ENCODE peak calls at places on chromosomes 11 and 22, in nine cellular contexts. D, O, X, A, Y, M, K, N and V are unnamed samples. For H3K4me1, the result is how much of the 10 kb centered on the place peaks cover.

GRCh38 chr11:123707606-123708205 is 33.8 kb downstream of the ZNF202 start:
- DNase-seq in D (peak), O (peak), X (no peak), A (peak), Y (peak), M (peak), K (no peak), N (peak), V (peak)

GRCh38 chr11:19162946-19163345 is 38.8 kb downstream of the CSRP3 start:
- DNase-seq in D (no peak), O (no peak), X (no peak), A (no peak), Y (no peak), M (no peak), K (no peak), N (no peak), V (no peak)

GRCh38 chr11:64743591-64744543 is at the start of gene RASGRP2:
- DNase-seq in D (peak), O (peak), X (peak), A (peak), Y (peak), M (peak), K (peak), N (no peak), V (peak)

GRCh38 chr11:96211433-96211832 is 131.6 kb downstream of the MAML2 start:
- DNase-seq in D (no peak), O (no peak), X (no peak), A (no peak), Y (no peak), M (no peak), K (no peak), N (no peak), V (no peak)

GRCh38 chr22:50267591-50268390 is 2.4 kb downstream of the MAPK11 start:
- DNase-seq in D (peak), O (peak), X (no peak), A (peak), Y (peak), M (peak), K (peak), N (no peak), V (peak)

GRCh38 chr11:33703234-33703633 is 2.6 kb upstream of the C11orf91 start:
- DNase-seq in D (peak), O (no peak), X (no peak), A (no peak), Y (no peak), M (peak), K (no peak), N (no peak), V (no peak)

GRCh38 chr22:32649515-32650200 is 151.8 kb upstream of the TIMP3 start:
- DNase-seq in D (no peak), O (no peak), X (no peak), A (no peak), Y (no peak), M (peak), K (no peak), N (no peak), V (peak)

GRCh38 chr11:121157756-121158155 is 56.7 kb downstream of the TECTA start:
- DNase-seq in D (no peak), O (no peak), X (no peak), A (no peak), Y (no peak), M (no peak), K (no peak), N (no peak), V (no peak)

GRCh38 chr11:111911563-111912401 is at the start of gene CRYAB:
- DNase-seq in D (peak), O (peak), X (no peak), A (peak), Y (peak), M (peak), K (peak), N (no peak), V (peak)

GRCh38 chr11:11973361-11973800 is 35.0 kb downstream of the DKK3 start:
- DNase-seq in D (no peak), O (peak), X (no peak), A (peak), Y (peak), M (no peak), K (no peak), N (no peak), V (peak)

GRCh38 chr11:19349340-19350025 is 108.7 kb upstream of the E2F8 start:
- DNase-seq in D (no peak), O (no peak), X (no peak), A (no peak), Y (no peak), M (no peak), K (no peak), N (no peak), V (no peak)

GRCh38 chr11:80146231-80146630 is 705.4 kb upstream of the TENM4 start:
- DNase-seq in D (no peak), O (no peak), X (no peak), A (no peak), Y (no peak), M (no peak), K (no peak), N (no peak), V (no peak)

GRCh38 chr11:131616456-131616855 is 246.0 kb downstream of the NTM start:
- DNase-seq in D (no peak), O (no peak), X (no peak), A (no peak), Y (no peak), M (no peak), K (no peak), N (no peak), V (no peak)

DNA sequence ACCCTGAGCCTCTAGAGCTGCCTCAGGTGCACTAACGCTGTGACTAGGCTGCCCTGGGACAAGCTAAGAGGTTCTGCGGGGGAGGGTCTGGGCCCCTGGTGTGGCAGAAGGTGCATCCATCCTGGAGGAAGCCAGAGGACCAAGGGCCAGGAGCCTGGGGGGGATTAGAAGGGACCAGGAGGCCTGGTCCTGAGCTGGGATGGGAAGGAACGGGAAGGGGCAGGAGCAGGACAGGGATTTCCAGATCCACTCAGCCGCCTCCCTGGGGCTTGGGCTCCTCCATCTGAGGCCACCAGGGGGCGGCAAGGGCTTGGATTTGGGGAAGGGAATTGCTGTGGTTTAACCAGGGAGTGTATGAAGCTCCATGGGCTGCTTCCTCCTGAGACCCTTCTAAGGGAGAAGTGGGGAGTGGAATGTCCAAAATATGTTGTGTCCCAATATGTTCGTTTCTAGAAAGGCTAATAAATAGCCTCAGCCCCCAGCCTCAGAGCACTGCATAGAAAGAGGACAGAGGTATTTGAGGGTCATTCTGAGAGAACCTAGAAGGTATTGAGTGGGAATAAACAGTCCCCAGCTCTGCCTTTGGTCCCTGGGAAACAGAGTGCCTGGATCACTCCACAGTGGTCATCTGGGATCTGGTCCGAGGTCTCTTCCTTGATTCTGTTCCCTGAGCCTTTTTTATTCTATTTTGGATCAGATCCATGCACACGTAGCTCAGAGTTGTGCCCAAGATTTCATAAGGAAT is 17.4 kb upstream of the PRAME start:
- DNase-seq in D (peak), O (peak), X (no peak), A (no peak), Y (peak), M (peak), K (no peak), N (peak), V (peak)
- TF ChIP-seq CTCF in D (peak), O (peak), X (peak), A (peak), Y (peak), M (peak), K (peak), N (peak), V (peak)

GRCh38 chr11:62554377-62554776 is 7.8 kb upstream of the AHNAK start:
- DNase-seq in D (peak), O (no peak), X (no peak), A (no peak), Y (no peak), M (no peak), K (no peak), N (no peak), V (no peak)

GRCh38 chr11:62556872-62557631 is 10.4 kb upstream of the AHNAK start:
- DNase-seq in D (no peak), O (no peak), X (no peak), A (no peak), Y (no peak), M (no peak), K (peak), N (no peak), V (peak)

GRCh38 chr11:62558669-62559068 is 12.1 kb upstream of the AHNAK start:
- DNase-seq in D (no peak), O (no peak), X (peak), A (no peak), Y (no peak), M (no peak), K (peak), N (no peak), V (no peak)

GRCh38 chr11:62555464-62556092 is 9.0 kb upstream of the AHNAK start:
- DNase-seq in D (no peak), O (no peak), X (no peak), A (no peak), Y (no peak), M (peak), K (no peak), N (no peak), V (peak)

GRCh38 chr11:62556102-62556871 is 9.7 kb upstream of the AHNAK start:
- DNase-seq in D (peak), O (peak), X (peak), A (peak), Y (peak), M (peak), K (peak), N (peak), V (peak)
- H3K4me3 ChIP-seq in D (peak), O (peak), X (no peak), A (peak), Y (no peak), M (no peak), K (no peak), N (peak), V (no peak)

DNA sequence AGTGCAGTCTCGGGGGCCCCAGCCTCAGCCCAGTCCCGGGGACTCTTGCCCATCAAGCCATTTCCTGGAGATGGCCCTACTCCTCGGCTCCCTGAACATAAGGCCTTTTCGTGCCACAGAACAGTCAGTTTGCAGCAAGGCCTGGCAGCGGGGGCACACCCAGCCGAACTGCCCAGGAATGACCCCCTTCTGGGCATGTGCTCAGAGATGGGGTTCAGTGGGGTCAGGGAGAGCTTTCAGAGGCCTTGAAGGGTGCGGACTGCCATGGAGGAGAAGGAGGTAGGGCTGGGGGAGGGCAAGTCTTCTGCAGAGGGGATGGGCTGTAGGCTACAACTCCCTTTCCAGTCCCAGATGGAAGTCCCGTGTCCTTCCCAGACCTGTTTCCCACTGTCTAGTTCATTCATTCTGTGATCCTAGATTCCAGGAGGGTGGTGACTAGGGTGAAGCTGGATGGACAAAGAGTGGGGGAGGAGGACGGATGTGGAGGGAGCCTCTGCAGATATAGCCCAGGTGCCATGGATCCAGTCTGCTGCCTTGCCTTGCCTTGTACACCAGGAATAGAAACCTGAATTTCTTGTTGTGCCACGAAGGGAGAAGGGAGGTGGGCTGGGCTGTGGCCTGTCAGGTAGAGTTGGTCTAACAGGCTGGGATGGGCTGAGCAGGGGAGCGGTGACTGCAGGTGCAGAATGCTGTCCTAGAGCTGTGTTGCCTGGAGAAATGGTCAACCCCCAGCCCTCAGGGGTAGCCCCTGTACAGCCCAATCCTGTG is 14.2 kb upstream of the OMP start:
- DNase-seq in D (peak), O (peak), X (peak), A (no peak), Y (no peak), M (peak), K (peak), N (no peak), V (peak)
- H3K4me1 ChIP-seq in D (under half), O (under half), X (under half), A (under half), Y (under half), M (under half), K (half or more), N (under half), V (under half)

DNA sequence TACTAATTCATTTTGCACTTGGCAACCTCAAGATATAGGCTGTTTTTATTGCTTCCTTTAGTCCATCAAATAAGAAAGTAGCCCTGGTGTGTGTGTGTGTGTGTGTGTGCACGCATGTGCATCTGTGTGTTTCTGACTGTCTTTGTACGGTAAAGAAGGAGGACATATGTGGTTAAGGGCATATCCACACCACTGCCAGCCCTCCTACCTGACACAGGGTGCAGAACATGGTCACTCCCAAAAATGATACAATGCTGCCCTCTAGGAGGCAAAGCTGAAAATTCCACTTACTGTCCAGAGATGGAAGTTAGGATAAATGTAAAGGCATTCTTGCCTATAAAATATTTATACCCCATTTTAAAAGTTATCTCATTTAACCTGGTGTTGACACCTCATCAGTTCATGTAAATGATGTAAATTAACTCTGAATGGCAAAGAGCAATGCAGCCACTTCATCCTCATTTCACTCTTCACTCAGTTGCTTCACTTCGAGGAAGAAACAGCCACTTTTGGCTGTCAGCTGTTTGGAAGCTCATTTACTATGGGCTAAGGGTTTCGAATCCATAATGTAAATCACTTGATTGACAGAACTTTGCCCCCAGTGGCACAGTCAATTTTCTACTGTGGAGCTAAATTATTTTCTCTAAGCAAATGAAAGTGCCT is 83.1 kb upstream of the MTNR1B start:
- DNase-seq in D (peak), O (no peak), X (no peak), A (peak), Y (peak), M (peak), K (no peak), N (peak), V (peak)
- TF ChIP-seq CTCF in D (peak), O (peak), X (peak), A (peak), Y (peak), M (peak), K (peak), N (peak), V (peak)

GRCh38 chr11:61486779-61487178 is 21.8 kb upstream of the LRRC10B start:
- DNase-seq in D (no peak), O (no peak), X (no peak), A (no peak), Y (no peak), M (no peak), K (no peak), N (no peak), V (no peak)

GRCh38 chr11:61489833-61490585 is 18.5 kb upstream of the LRRC10B start:
- DNase-seq in D (no peak), O (no peak), X (no peak), A (no peak), Y (peak), M (peak), K (no peak), N (no peak), V (no peak)

GRCh38 chr11:61487342-61488025 is 21.1 kb upstream of the LRRC10B start:
- DNase-seq in D (no peak), O (no peak), X (no peak), A (no peak), Y (no peak), M (no peak), K (no peak), N (no peak), V (no peak)

GRCh38 chr11:61486004-61486615 is 22.4 kb upstream of the LRRC10B start:
- DNase-seq in D (no peak), O (no peak), X (no peak), A (no peak), Y (no peak), M (no peak), K (no peak), N (no peak), V (no peak)

DNA sequence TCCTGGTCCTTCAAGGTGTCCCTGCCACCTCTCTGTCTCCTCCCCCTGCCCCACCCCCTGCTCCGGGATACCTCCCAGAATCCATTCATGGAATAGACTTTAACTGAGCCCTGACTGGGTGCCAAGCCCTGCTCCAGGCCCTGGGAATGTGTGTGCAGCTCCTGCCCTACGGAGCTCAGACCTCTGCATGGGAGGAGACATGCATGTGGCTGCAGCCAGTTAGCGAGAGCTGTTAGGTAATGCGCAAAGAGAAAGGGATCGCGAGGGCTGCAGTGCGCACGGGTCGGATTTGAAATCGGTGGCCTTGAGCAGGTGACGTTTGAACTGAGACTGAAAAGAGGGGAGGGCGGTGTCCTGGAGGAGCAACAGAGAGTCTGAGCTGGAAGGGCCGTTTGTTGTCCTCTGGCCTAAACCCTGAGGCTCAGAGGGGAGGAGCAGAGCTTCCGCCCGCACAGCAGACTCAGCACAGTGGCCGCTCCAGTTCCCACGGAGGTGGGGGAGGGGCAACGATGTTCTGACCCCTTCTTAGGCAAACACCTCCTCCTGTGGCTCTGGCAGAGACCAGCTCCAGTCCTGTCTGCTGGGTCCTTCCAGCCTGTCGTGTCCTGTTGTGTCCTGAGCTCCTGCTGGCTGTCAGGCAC is 19.8 kb upstream of the LRRC10B start:
- DNase-seq in D (peak), O (peak), X (no peak), A (peak), Y (peak), M (peak), K (peak), N (no peak), V (peak)
- H3K4me3 ChIP-seq in D (peak), O (peak), X (no peak), A (peak), Y (no peak), M (no peak), K (no peak), N (no peak), V (no peak)

GRCh38 chr11:118615996-118616395 is 8.6 kb downstream of the PHLDB1 start:
- DNase-seq in D (no peak), O (no peak), X (peak), A (no peak), Y (no peak), M (no peak), K (peak), N (no peak), V (no peak)
- H3K4me1 ChIP-seq in D (under half), O (under half), X (under half), A (under half), Y (half or more), M (half or more), K (under half), N (under half), V (under half)

DNA sequence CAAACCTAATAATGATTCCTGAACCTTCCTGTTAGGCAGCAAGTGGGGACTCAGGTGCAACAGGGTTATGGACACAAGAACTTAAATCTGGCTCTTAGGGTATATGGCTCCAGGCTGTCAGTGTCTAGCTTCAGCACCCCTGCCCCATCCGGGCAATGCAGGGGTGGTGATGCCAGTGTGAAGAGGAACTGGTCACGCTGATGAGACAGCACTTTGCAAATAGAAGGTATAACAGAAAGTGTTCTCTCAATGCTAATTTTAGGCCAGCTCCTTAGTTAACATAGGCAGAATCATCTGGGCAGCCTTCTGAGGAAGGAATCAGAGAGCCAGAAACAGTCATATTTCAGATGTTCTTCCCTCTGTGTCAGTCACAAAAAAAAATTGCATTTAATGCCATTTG is 41.2 kb downstream of the SYT9 start:
- DNase-seq in D (no peak), O (no peak), X (no peak), A (no peak), Y (no peak), M (no peak), K (no peak), N (no peak), V (no peak)
- TF ChIP-seq CTCF in D (no peak), O (no peak), X (no peak), A (no peak), Y (no peak), M (no peak), K (no peak), N (no peak), V (no peak)